ENCODE peak calls at places on chromosomes 7 and 10, in eight cellular contexts. D is adrenal gland, K is heart left ventricle, C is vagina, X is right lobe of liver, Y is HepG2, Z is sigmoid colon, L is ovary. G is an unnamed sample. For H3K4me1, the result is how much of the 10 kb centered on the place peaks cover.

GRCh38 chr7:118898284-118898683 is 673.8 kb downstream of the ANKRD7 start:
- DNase-seq in D (no peak), K (no peak), C (no peak), X (no peak), Y (no peak), Z (no peak), L (no peak), G (no peak)

GRCh38 chr10:86182150-86182549 is 184.4 kb downstream of the GRID1 start:
- DNase-seq in D (no peak), K (no peak), C (no peak), X (no peak), Y (no peak), Z (no peak), L (no peak), G (peak)

GRCh38 chr7:47580811-47581331 is 1.0 kb downstream of the TNS3 start:
- DNase-seq in D (no peak), K (no peak), C (no peak), X (no peak), Y (peak), Z (no peak), L (peak), G (no peak)

GRCh38 chr10:4947635-4948596 is 15.3 kb upstream of the AKR1C1 start:
- DNase-seq in D (peak), K (peak), C (peak), X (peak), Y (peak), Z (peak), L (no peak), G (no peak)

GRCh38 chr7:20030417-20030816 is 186.8 kb downstream of the MACC1 start:
- DNase-seq in D (no peak), K (no peak), C (no peak), X (no peak), Y (no peak), Z (no peak), L (no peak), G (no peak)

GRCh38 chr10:59905066-59905734 is 1.2 kb downstream of the CCDC6 start:
- DNase-seq in D (peak), K (peak), C (no peak), X (peak), Y (no peak), Z (peak), L (no peak), G (peak)

GRCh38 chr10:132270256-132270655 is 37.5 kb downstream of the STK32C start:
- DNase-seq in D (no peak), K (no peak), C (no peak), X (no peak), Y (no peak), Z (no peak), L (no peak), G (no peak)

GRCh38 chr7:111765936-111766643 is 203.8 kb upstream of the IMMP2L start:
- DNase-seq in D (no peak), K (no peak), C (no peak), X (peak), Y (no peak), Z (no peak), L (no peak), G (no peak)

GRCh38 chr10:12252882-12253546 is 57.0 kb downstream of the CDC123 start:
- DNase-seq in D (no peak), K (no peak), C (no peak), X (no peak), Y (no peak), Z (no peak), L (no peak), G (peak)

GRCh38 chr10:18476283-18476682 is 175.1 kb downstream of the NSUN6 start:
- DNase-seq in D (no peak), K (no peak), C (no peak), X (no peak), Y (no peak), Z (no peak), L (no peak), G (no peak)

GRCh38 chr10:82310839-82311238 is 435.8 kb downstream of the NRG3 start:
- DNase-seq in D (no peak), K (no peak), C (no peak), X (no peak), Y (no peak), Z (no peak), L (no peak), G (no peak)

GRCh38 chr10:50629495-50630122 is 5.9 kb upstream of the SGMS1 start:
- DNase-seq in D (no peak), K (no peak), C (no peak), X (no peak), Y (no peak), Z (no peak), L (no peak), G (no peak)

GRCh38 chr10:93208717-93209464 is 135.2 kb downstream of the CYP26A1 start:
- DNase-seq in D (no peak), K (no peak), C (no peak), X (no peak), Y (no peak), Z (no peak), L (no peak), G (no peak)

GRCh38 chr10:110446954-110447608 is 50.6 kb upstream of the DUSP5 start:
- DNase-seq in D (peak), K (no peak), C (no peak), X (peak), Y (no peak), Z (peak), L (no peak), G (no peak)

GRCh38 chr10:6092731-6093130 is 3.9 kb downstream of the RBM17 start:
- DNase-seq in D (no peak), K (no peak), C (no peak), X (no peak), Y (no peak), Z (no peak), L (no peak), G (no peak)

GRCh38 chr10:71978476-71978875 is 14.3 kb downstream of the CHST3 start:
- DNase-seq in D (no peak), K (no peak), C (no peak), X (no peak), Y (no peak), Z (no peak), L (no peak), G (no peak)

GRCh38 chr7:122304604-122304975 is at the start of gene FEZF1:
- DNase-seq in D (no peak), K (no peak), C (no peak), X (peak), Y (peak), Z (no peak), L (no peak), G (no peak)

GRCh38 chr7:98091523-98091922 is 15.1 kb upstream of the LMTK2 start:
- DNase-seq in D (no peak), K (no peak), C (no peak), X (no peak), Y (no peak), Z (no peak), L (no peak), G (no peak)

GRCh38 chr10:45602082-45602730 is 70.4 kb downstream of the ZFAND4 start:
- DNase-seq in D (peak), K (no peak), C (no peak), X (no peak), Y (no peak), Z (no peak), L (no peak), G (no peak)

GRCh38 chr7:150787321-150788281 is 12.6 kb downstream of the TMEM176B start:
- DNase-seq in D (peak), K (no peak), C (no peak), X (no peak), Y (no peak), Z (no peak), L (no peak), G (no peak)

GRCh38 chr10:126169899-126170298 is 218.4 kb downstream of the ADAM12 start:
- DNase-seq in D (no peak), K (no peak), C (no peak), X (no peak), Y (no peak), Z (no peak), L (no peak), G (no peak)

GRCh38 chr10:71036279-71036535 is 147.8 kb upstream of the PCBD1 start:
- DNase-seq in D (no peak), K (no peak), C (no peak), X (no peak), Y (no peak), Z (no peak), L (no peak), G (no peak)

GRCh38 chr10:52004342-52004949 is 305.1 kb upstream of the CSTF2T start:
- DNase-seq in D (no peak), K (no peak), C (no peak), X (no peak), Y (peak), Z (no peak), L (no peak), G (no peak)

GRCh38 chr10:28097633-28098032 is 98.8 kb upstream of the ODAD2 start:
- DNase-seq in D (no peak), K (no peak), C (no peak), X (no peak), Y (no peak), Z (no peak), L (no peak), G (no peak)

DNA sequence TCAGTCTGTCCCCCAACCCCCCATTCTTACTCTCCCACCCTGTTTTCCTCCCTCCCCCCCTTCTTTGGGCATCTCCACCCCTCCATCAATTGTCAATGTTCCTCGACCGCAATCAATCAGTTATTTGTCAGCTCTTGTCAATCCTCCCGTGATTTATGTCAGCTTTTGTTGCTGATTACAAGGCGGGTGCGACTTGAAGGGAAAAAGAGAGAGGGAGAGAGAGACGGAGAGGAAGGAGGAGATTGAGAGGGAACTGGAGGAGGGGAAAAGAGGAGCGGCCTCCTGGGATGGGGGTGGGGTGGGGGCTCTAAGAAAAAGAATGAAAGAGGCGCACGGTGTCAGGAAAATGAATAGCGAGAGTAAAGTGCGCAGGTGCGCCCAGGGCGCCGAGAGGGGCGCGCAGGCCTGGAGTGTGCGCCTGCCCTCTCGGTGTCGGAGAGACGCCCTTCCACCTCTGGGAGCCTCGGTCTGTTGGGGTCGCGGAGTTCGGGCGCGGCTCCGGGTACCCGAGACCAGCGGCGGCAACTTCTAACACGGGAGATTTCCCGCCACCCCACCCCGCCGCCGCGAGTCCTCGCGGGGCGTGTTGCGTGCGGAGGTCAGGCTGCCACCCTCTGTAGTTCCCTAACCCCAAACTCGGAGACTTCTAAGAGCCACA is 1.1 kb upstream of the ZNF503 start:
- DNase-seq in D (peak), K (peak), C (no peak), X (peak), Y (no peak), Z (peak), L (peak), G (peak)
- H3K4me1 ChIP-seq in D (under half), K (under half), C (under half), X (under half), Y (under half), Z (under half), L (under half), G (under half)

GRCh38 chr7:12436896-12437535 is 33.4 kb upstream of the VWDE start:
- DNase-seq in D (no peak), K (no peak), C (no peak), X (no peak), Y (no peak), Z (no peak), L (no peak), G (no peak)
- TF ChIP-seq CTCF in D (no peak), K (no peak), C (no peak), X (no peak), Y (peak), Z (no peak), L (no peak), G (no peak)

GRCh38 chr10:30354669-30355068 is 5.6 kb upstream of the MTPAP start:
- DNase-seq in D (no peak), K (no peak), C (no peak), X (no peak), Y (no peak), Z (no peak), L (no peak), G (no peak)
- TF ChIP-seq POLR2A in D (no peak), K (no peak), C (no peak), X (no peak), Y (no peak), Z (no peak), L (no peak), G (no peak)

DNA sequence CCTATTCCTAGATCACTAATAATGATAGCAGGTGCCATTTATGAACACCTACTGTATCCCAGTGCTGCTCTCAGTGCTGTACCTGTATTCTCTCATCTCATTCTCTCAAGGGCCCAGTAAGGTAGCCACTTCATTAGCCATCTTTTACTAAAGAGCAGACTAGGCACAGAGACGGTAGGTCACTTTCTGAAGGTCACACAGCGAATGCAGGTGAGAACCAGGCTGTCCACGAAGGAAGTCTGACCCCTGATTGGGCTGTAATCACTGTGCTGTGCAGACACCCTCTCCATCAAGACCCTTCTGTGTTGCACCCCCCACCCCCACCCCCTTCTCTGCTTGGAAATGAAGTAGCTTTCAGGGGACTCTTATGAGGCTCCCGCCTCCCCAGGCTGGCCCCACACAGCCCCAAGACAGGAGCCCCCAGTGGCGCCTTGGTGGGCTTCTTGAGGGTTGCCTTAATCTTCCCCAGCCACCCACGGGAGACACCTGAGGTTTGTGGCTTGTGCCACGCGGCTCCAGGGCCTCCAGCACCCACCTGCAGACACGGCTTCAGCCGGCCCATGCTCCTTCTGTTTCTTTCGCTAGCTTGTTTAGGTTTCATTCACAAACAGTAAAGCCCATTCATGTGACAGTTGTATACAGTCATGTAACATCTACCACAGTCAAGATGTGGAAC is 81.7 kb upstream of the FAM20C start:
- DNase-seq in D (no peak), K (no peak), C (no peak), X (no peak), Y (no peak), Z (no peak), L (no peak), G (no peak)
- H3K4me1 ChIP-seq in D (under half), K (under half), C (under half), X (under half), Y (under half), Z (under half), L (under half), G (under half)

GRCh38 chr10:128263891-128264688 is 137.9 kb upstream of the MKI67 start:
- DNase-seq in D (peak), K (peak), C (no peak), X (peak), Y (peak), Z (peak), L (no peak), G (peak)
- TF ChIP-seq CTCF in D (peak), K (peak), C (peak), X (peak), Y (peak), Z (no peak), L (no peak), G (peak)

G was measured in Peyer's patch.